ENCODE peak calls at places on chromosomes 5 and 9, in four cellular contexts. One of them, this sample, is unnamed.

GRCh38 chr9:84583866-84584265 is 85.7 kb upstream of the NTRK2 start:
- DNase-seq in heart left ventricle: no peak
- DNase-seq in IMR-90: no peak
- DNase-seq in Peyer's patch: no peak
- DNase-seq in this sample: no peak

GRCh38 chr5:65760504-65761275 is 38.7 kb downstream of the NLN start:
- DNase-seq in Peyer's patch: peak
- DNase-seq in heart left ventricle: peak
- DNase-seq in IMR-90: peak
- DNase-seq in this sample: peak

GRCh38 chr5:75262278-75262677 is 25.6 kb upstream of the ANKRD31 start:
- DNase-seq in IMR-90: no peak
- DNase-seq in Peyer's patch: no peak
- DNase-seq in heart left ventricle: no peak
- DNase-seq in this sample: no peak

GRCh38 chr9:16145196-16145950 is 592.5 kb downstream of the CCDC171 start:
- DNase-seq in Peyer's patch: no peak
- DNase-seq in IMR-90: peak
- DNase-seq in heart left ventricle: no peak
- DNase-seq in this sample: no peak

GRCh38 chr9:137269231-137269772 is 8.2 kb upstream of the TOR4A start:
- DNase-seq in Peyer's patch: peak
- DNase-seq in heart left ventricle: peak
- DNase-seq in IMR-90: peak
- DNase-seq in this sample: no peak

GRCh38 chr5:2724831-2725230 is 26.6 kb downstream of the IRX2 start:
- DNase-seq in Peyer's patch: no peak
- DNase-seq in heart left ventricle: no peak
- DNase-seq in IMR-90: no peak
- DNase-seq in this sample: no peak

GRCh38 chr9:127586537-127586936 is 25.5 kb upstream of the STXBP1 start:
- DNase-seq in Peyer's patch: peak
- DNase-seq in IMR-90: peak
- DNase-seq in heart left ventricle: peak
- DNase-seq in this sample: peak

GRCh38 chr5:91219141-91219802 is 163.8 kb downstream of the ARRDC3 start:
- DNase-seq in IMR-90: peak
- DNase-seq in Peyer's patch: peak
- DNase-seq in heart left ventricle: no peak
- DNase-seq in this sample: no peak

GRCh38 chr5:50965621-50966362 is 299.4 kb downstream of the PARP8 start:
- DNase-seq in Peyer's patch: no peak
- DNase-seq in IMR-90: no peak
- DNase-seq in heart left ventricle: no peak
- DNase-seq in this sample: no peak

GRCh38 chr5:117562647-117563046 is 988.0 kb upstream of the SEMA6A start:
- DNase-seq in heart left ventricle: no peak
- DNase-seq in IMR-90: no peak
- DNase-seq in Peyer's patch: no peak
- DNase-seq in this sample: no peak

GRCh38 chr9:32706004-32706749 is 70.7 kb upstream of the TAF1L start:
- DNase-seq in IMR-90: peak
- DNase-seq in Peyer's patch: no peak
- DNase-seq in heart left ventricle: no peak
- DNase-seq in this sample: no peak

GRCh38 chr5:91706785-91707520 is 323.8 kb upstream of the ARRDC3 start:
- DNase-seq in heart left ventricle: no peak
- DNase-seq in IMR-90: no peak
- DNase-seq in Peyer's patch: no peak
- DNase-seq in this sample: no peak

GRCh38 chr5:162882629-162883028 is 554.8 kb upstream of the CCNG1 start:
- DNase-seq in heart left ventricle: no peak
- DNase-seq in Peyer's patch: no peak
- DNase-seq in IMR-90: no peak
- DNase-seq in this sample: no peak

GRCh38 chr5:136040746-136041415 is 12.1 kb downstream of the TGFBI start:
- DNase-seq in heart left ventricle: no peak
- DNase-seq in Peyer's patch: no peak
- DNase-seq in IMR-90: no peak
- DNase-seq in this sample: no peak

GRCh38 chr9:120715331-120715924 is 1.2 kb upstream of the MEGF9 start:
- DNase-seq in heart left ventricle: peak
- DNase-seq in Peyer's patch: peak
- DNase-seq in IMR-90: peak
- DNase-seq in this sample: peak

GRCh38 chr9:134433101-134433500 is 106.8 kb downstream of the RXRA start:
- DNase-seq in IMR-90: peak
- DNase-seq in Peyer's patch: no peak
- DNase-seq in heart left ventricle: no peak
- DNase-seq in this sample: no peak

GRCh38 chr5:157870837-157871834 is 12.2 kb upstream of the CLINT1 start:
- DNase-seq in IMR-90: peak
- DNase-seq in heart left ventricle: no peak
- DNase-seq in Peyer's patch: no peak
- DNase-seq in this sample: no peak
- TF ChIP-seq CTCF in IMR-90: peak
- TF ChIP-seq CTCF in heart left ventricle: no peak
- TF ChIP-seq CTCF in Peyer's patch: no peak
- TF ChIP-seq CTCF in this sample: no peak

GRCh38 chr9:124120272-124120671 is 108.7 kb downstream of the LHX2 start:
- DNase-seq in IMR-90: no peak
- DNase-seq in heart left ventricle: no peak
- DNase-seq in Peyer's patch: no peak
- DNase-seq in this sample: no peak

GRCh38 chr9:124122321-124122720 is 110.8 kb downstream of the LHX2 start:
- DNase-seq in heart left ventricle: no peak
- DNase-seq in IMR-90: peak
- DNase-seq in Peyer's patch: no peak
- DNase-seq in this sample: no peak

GRCh38 chr9:124121725-124122124 is 110.2 kb downstream of the LHX2 start:
- DNase-seq in Peyer's patch: no peak
- DNase-seq in heart left ventricle: no peak
- DNase-seq in IMR-90: no peak
- DNase-seq in this sample: no peak

GRCh38 chr9:124124729-124125589 is 113.4 kb downstream of the LHX2 start:
- DNase-seq in heart left ventricle: no peak
- DNase-seq in IMR-90: no peak
- DNase-seq in Peyer's patch: no peak
- DNase-seq in this sample: no peak

DNA sequence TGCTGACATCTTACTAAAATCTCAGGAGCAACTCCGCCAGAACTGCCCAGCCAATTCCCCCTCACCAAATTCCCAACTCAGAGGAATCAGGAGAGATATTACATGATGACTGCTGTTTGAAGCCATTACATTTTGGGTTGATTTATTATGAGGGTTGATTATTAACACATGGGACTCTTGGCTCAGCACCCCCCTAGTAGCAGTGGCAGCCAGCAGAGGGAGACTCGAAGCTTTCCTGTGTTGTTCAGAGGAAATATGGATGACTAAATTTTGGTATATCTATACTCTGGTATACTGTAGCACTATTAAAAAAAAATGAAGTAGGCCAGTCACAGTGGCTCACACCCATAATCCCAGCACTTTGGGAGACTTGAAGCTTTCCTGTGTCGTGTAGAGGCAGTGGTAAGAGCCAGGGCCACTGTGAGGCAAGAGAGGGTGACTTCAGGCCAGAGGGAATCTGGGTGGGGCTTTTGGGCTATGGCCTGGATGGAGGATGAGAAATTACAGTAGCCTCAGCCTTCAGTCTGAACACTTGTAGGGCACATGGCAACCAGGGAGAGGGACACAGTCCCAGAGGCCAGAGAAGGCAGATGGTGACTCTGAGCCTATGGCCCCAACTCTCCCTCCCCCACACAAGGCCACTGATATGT is 111.4 kb downstream of the LHX2 start:
- DNase-seq in Peyer's patch: no peak
- DNase-seq in heart left ventricle: no peak
- DNase-seq in IMR-90: peak
- DNase-seq in this sample: peak
- TF ChIP-seq CTCF in Peyer's patch: no peak
- TF ChIP-seq CTCF in heart left ventricle: no peak
- TF ChIP-seq CTCF in IMR-90: peak
- TF ChIP-seq CTCF in this sample: peak

GRCh38 chr9:132674485-132674884 is 4.2 kb downstream of the GTF3C4 start:
- DNase-seq in Peyer's patch: no peak
- DNase-seq in heart left ventricle: no peak
- DNase-seq in IMR-90: no peak
- DNase-seq in this sample: no peak

GRCh38 chr9:132672413-132672690 is 2.1 kb downstream of the GTF3C4 start:
- DNase-seq in heart left ventricle: no peak
- DNase-seq in Peyer's patch: no peak
- DNase-seq in IMR-90: peak
- DNase-seq in this sample: no peak

GRCh38 chr9:132671620-132672412 is 1.6 kb downstream of the GTF3C4 start:
- DNase-seq in heart left ventricle: no peak
- DNase-seq in IMR-90: peak
- DNase-seq in Peyer's patch: no peak
- DNase-seq in this sample: no peak

GRCh38 chr9:132670816-132671371 is 630 bp downstream of the GTF3C4 start:
- DNase-seq in heart left ventricle: peak
- DNase-seq in Peyer's patch: no peak
- DNase-seq in IMR-90: peak
- DNase-seq in this sample: peak

GRCh38 chr9:132673355-132673754 is 3.1 kb downstream of the GTF3C4 start:
- DNase-seq in heart left ventricle: no peak
- DNase-seq in IMR-90: peak
- DNase-seq in Peyer's patch: no peak
- DNase-seq in this sample: peak
- TF ChIP-seq CTCF in heart left ventricle: no peak
- TF ChIP-seq CTCF in IMR-90: no peak
- TF ChIP-seq CTCF in Peyer's patch: no peak
- TF ChIP-seq CTCF in this sample: no peak

DNA sequence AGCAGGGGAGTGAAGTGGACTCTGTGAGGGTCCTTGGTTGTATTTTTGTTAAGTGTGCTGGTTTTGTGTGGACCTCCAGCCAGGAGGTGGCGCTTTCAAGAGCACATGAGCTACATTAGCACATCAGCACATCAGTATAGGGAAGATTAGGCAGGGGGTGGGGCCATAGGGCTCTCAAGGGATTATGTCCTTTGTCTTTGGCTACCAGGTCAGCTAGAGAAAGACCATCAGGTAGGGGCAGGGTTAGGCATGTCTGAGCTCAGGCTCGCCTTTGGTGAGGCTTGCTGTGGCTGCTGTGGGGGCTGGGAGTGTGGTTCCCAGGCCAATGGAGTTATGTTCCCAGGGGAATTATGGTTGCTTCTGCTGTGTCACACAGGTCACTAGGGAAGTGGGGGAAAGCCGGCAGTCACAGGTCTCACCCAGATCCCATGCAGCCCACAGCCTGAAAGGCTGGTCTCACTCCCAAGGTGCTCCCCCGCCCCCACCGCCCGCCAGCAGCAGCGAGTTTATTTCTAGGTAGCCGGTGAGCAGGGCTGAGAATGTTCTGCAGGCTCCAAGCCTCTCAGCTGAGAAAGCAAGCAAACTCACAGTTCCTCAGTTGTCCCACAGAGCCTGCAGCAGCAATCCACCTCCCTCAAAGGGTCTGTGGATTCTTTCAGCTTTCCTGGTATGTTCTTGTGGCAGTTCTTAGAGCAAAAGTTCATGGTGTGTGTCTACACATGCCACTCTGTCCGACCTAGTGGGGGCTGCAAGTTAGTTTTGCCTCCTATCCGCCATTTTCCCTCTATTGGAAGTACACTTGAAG is 13.7 kb downstream of the OR1J1 start:
- DNase-seq in Peyer's patch: no peak
- DNase-seq in heart left ventricle: no peak
- DNase-seq in IMR-90: no peak
- DNase-seq in this sample: peak
- TF ChIP-seq CTCF in Peyer's patch: no peak
- TF ChIP-seq CTCF in heart left ventricle: no peak
- TF ChIP-seq CTCF in IMR-90: no peak
- TF ChIP-seq CTCF in this sample: peak

DNA sequence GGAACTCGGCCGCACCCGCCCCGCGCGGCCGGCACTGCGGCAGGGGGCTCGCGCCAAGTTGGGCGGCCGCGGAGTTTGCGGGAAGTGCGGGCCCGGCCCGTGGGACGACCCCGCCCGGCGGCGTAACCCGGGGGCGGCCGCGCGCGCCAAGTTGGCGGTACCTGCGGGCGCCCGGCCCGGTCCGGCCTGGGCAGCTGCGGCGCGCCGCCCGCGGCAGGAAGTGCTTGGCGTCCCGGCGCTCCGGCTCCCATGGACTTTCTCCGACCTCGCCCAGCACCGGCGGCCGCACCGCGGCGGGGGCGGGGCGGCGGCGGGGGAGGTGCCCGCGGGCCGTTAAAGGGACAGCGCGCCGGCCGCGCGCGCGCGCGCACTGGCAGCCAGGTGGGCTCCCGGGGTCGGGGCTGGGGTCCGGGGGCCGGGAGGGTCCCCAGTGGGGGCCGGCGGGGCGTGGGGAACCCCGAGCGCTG is at the start of gene NACC2:
- DNase-seq in IMR-90: peak
- DNase-seq in Peyer's patch: peak
- DNase-seq in heart left ventricle: peak
- DNase-seq in this sample: no peak
- TF ChIP-seq CTCF in IMR-90: no peak
- TF ChIP-seq CTCF in Peyer's patch: no peak
- TF ChIP-seq CTCF in heart left ventricle: no peak
- TF ChIP-seq CTCF in this sample: no peak